ENCODE peak calls at places on chromosomes 12 and 14, in seven cellular contexts. One of them, this sample, is unnamed.

GRCh38 chr12:76890407-76891143 is 11.8 kb upstream of the CSRP2 start:
- DNase-seq in activated T-helper 1 cell treated with anti-CD3 and anti-CD28 coated beads, Interleukin-12 subunit alpha, Interleukin-12 subunit beta, Interleukin-2, Interleukin-4 antibody, amounts not matched to agents 30 ng/mL and 10 ng/mL and 1 ng/mL, durations not matched to agents 14 hours and 24 hours and 36 hours: no peak
- DNase-seq in naive thymus-derived CD8-positive, alpha-beta T cell: no peak
- DNase-seq in head of caudate nucleus: peak
- DNase-seq in activated naive CD4-positive, alpha-beta T cell: no peak
- DNase-seq in C1 segment of cervical spinal cord: no peak
- DNase-seq in AG04450: no peak
- DNase-seq in this sample: no peak

GRCh38 chr14:90140298-90140955 is 78.6 kb downstream of the KCNK13 start:
- DNase-seq in activated T-helper 1 cell treated with anti-CD3 and anti-CD28 coated beads, Interleukin-12 subunit alpha, Interleukin-12 subunit beta, Interleukin-2, Interleukin-4 antibody, amounts not matched to agents 30 ng/mL and 10 ng/mL and 1 ng/mL, durations not matched to agents 14 hours and 24 hours and 36 hours: no peak
- DNase-seq in naive thymus-derived CD8-positive, alpha-beta T cell: no peak
- DNase-seq in head of caudate nucleus: no peak
- DNase-seq in activated naive CD4-positive, alpha-beta T cell: no peak
- DNase-seq in C1 segment of cervical spinal cord: no peak
- DNase-seq in AG04450: no peak
- DNase-seq in this sample: no peak

GRCh38 chr12:105922670-105923102 is 216.1 kb downstream of the NUAK1 start:
- DNase-seq in activated T-helper 1 cell treated with anti-CD3 and anti-CD28 coated beads, Interleukin-12 subunit alpha, Interleukin-12 subunit beta, Interleukin-2, Interleukin-4 antibody, amounts not matched to agents 30 ng/mL and 10 ng/mL and 1 ng/mL, durations not matched to agents 14 hours and 24 hours and 36 hours: no peak
- DNase-seq in naive thymus-derived CD8-positive, alpha-beta T cell: no peak
- DNase-seq in head of caudate nucleus: no peak
- DNase-seq in activated naive CD4-positive, alpha-beta T cell: no peak
- DNase-seq in C1 segment of cervical spinal cord: no peak
- DNase-seq in AG04450: peak
- DNase-seq in this sample: no peak

GRCh38 chr14:78446807-78447206 is 276.6 kb downstream of the NRXN3 start:
- DNase-seq in activated T-helper 1 cell treated with anti-CD3 and anti-CD28 coated beads, Interleukin-12 subunit alpha, Interleukin-12 subunit beta, Interleukin-2, Interleukin-4 antibody, amounts not matched to agents 30 ng/mL and 10 ng/mL and 1 ng/mL, durations not matched to agents 14 hours and 24 hours and 36 hours: no peak
- DNase-seq in naive thymus-derived CD8-positive, alpha-beta T cell: no peak
- DNase-seq in head of caudate nucleus: no peak
- DNase-seq in activated naive CD4-positive, alpha-beta T cell: no peak
- DNase-seq in C1 segment of cervical spinal cord: no peak
- DNase-seq in AG04450: no peak
- DNase-seq in this sample: no peak

GRCh38 chr14:99468836-99469592 is 11.6 kb downstream of the SETD3 start:
- DNase-seq in activated T-helper 1 cell treated with anti-CD3 and anti-CD28 coated beads, Interleukin-12 subunit alpha, Interleukin-12 subunit beta, Interleukin-2, Interleukin-4 antibody, amounts not matched to agents 30 ng/mL and 10 ng/mL and 1 ng/mL, durations not matched to agents 14 hours and 24 hours and 36 hours: no peak
- DNase-seq in naive thymus-derived CD8-positive, alpha-beta T cell: no peak
- DNase-seq in head of caudate nucleus: no peak
- DNase-seq in activated naive CD4-positive, alpha-beta T cell: no peak
- DNase-seq in C1 segment of cervical spinal cord: no peak
- DNase-seq in AG04450: no peak
- DNase-seq in this sample: no peak

GRCh38 chr12:93773122-93773871 is 96.1 kb downstream of the CRADD start:
- DNase-seq in activated T-helper 1 cell treated with anti-CD3 and anti-CD28 coated beads, Interleukin-12 subunit alpha, Interleukin-12 subunit beta, Interleukin-2, Interleukin-4 antibody, amounts not matched to agents 30 ng/mL and 10 ng/mL and 1 ng/mL, durations not matched to agents 14 hours and 24 hours and 36 hours: no peak
- DNase-seq in naive thymus-derived CD8-positive, alpha-beta T cell: peak
- DNase-seq in head of caudate nucleus: no peak
- DNase-seq in activated naive CD4-positive, alpha-beta T cell: no peak
- DNase-seq in C1 segment of cervical spinal cord: no peak
- DNase-seq in AG04450: no peak
- DNase-seq in this sample: no peak

GRCh38 chr14:59428581-59429012 is 36.6 kb downstream of the GPR135 start:
- DNase-seq in activated T-helper 1 cell treated with anti-CD3 and anti-CD28 coated beads, Interleukin-12 subunit alpha, Interleukin-12 subunit beta, Interleukin-2, Interleukin-4 antibody, amounts not matched to agents 30 ng/mL and 10 ng/mL and 1 ng/mL, durations not matched to agents 14 hours and 24 hours and 36 hours: no peak
- DNase-seq in naive thymus-derived CD8-positive, alpha-beta T cell: no peak
- DNase-seq in head of caudate nucleus: no peak
- DNase-seq in activated naive CD4-positive, alpha-beta T cell: no peak
- DNase-seq in C1 segment of cervical spinal cord: no peak
- DNase-seq in AG04450: peak
- DNase-seq in this sample: no peak

GRCh38 chr14:24392327-24393098 is 6.3 kb upstream of the NYNRIN start:
- DNase-seq in activated T-helper 1 cell treated with anti-CD3 and anti-CD28 coated beads, Interleukin-12 subunit alpha, Interleukin-12 subunit beta, Interleukin-2, Interleukin-4 antibody, amounts not matched to agents 30 ng/mL and 10 ng/mL and 1 ng/mL, durations not matched to agents 14 hours and 24 hours and 36 hours: no peak
- DNase-seq in naive thymus-derived CD8-positive, alpha-beta T cell: no peak
- DNase-seq in head of caudate nucleus: no peak
- DNase-seq in activated naive CD4-positive, alpha-beta T cell: no peak
- DNase-seq in C1 segment of cervical spinal cord: no peak
- DNase-seq in AG04450: no peak
- DNase-seq in this sample: no peak

GRCh38 chr14:22814945-22815713 is at the start of gene SLC7A7:
- DNase-seq in activated T-helper 1 cell treated with anti-CD3 and anti-CD28 coated beads, Interleukin-12 subunit alpha, Interleukin-12 subunit beta, Interleukin-2, Interleukin-4 antibody, amounts not matched to agents 30 ng/mL and 10 ng/mL and 1 ng/mL, durations not matched to agents 14 hours and 24 hours and 36 hours: no peak
- DNase-seq in naive thymus-derived CD8-positive, alpha-beta T cell: no peak
- DNase-seq in head of caudate nucleus: no peak
- DNase-seq in activated naive CD4-positive, alpha-beta T cell: no peak
- DNase-seq in C1 segment of cervical spinal cord: no peak
- DNase-seq in AG04450: no peak
- DNase-seq in this sample: no peak

GRCh38 chr14:55255979-55256378 is 15.2 kb upstream of the FBXO34 start:
- DNase-seq in activated T-helper 1 cell treated with anti-CD3 and anti-CD28 coated beads, Interleukin-12 subunit alpha, Interleukin-12 subunit beta, Interleukin-2, Interleukin-4 antibody, amounts not matched to agents 30 ng/mL and 10 ng/mL and 1 ng/mL, durations not matched to agents 14 hours and 24 hours and 36 hours: no peak
- DNase-seq in naive thymus-derived CD8-positive, alpha-beta T cell: no peak
- DNase-seq in head of caudate nucleus: no peak
- DNase-seq in activated naive CD4-positive, alpha-beta T cell: no peak
- DNase-seq in C1 segment of cervical spinal cord: no peak
- DNase-seq in AG04450: no peak
- DNase-seq in this sample: no peak

GRCh38 chr12:14768823-14769405 is 34.4 kb downstream of the WBP11 start:
- DNase-seq in activated T-helper 1 cell treated with anti-CD3 and anti-CD28 coated beads, Interleukin-12 subunit alpha, Interleukin-12 subunit beta, Interleukin-2, Interleukin-4 antibody, amounts not matched to agents 30 ng/mL and 10 ng/mL and 1 ng/mL, durations not matched to agents 14 hours and 24 hours and 36 hours: peak
- DNase-seq in naive thymus-derived CD8-positive, alpha-beta T cell: peak
- DNase-seq in head of caudate nucleus: no peak
- DNase-seq in activated naive CD4-positive, alpha-beta T cell: no peak
- DNase-seq in C1 segment of cervical spinal cord: no peak
- DNase-seq in AG04450: no peak
- DNase-seq in this sample: peak

GRCh38 chr12:94140556-94140955 is 7.8 kb upstream of the PLXNC1 start:
- DNase-seq in activated T-helper 1 cell treated with anti-CD3 and anti-CD28 coated beads, Interleukin-12 subunit alpha, Interleukin-12 subunit beta, Interleukin-2, Interleukin-4 antibody, amounts not matched to agents 30 ng/mL and 10 ng/mL and 1 ng/mL, durations not matched to agents 14 hours and 24 hours and 36 hours: peak
- DNase-seq in naive thymus-derived CD8-positive, alpha-beta T cell: peak
- DNase-seq in head of caudate nucleus: no peak
- DNase-seq in activated naive CD4-positive, alpha-beta T cell: no peak
- DNase-seq in C1 segment of cervical spinal cord: no peak
- DNase-seq in AG04450: no peak
- DNase-seq in this sample: no peak

GRCh38 chr12:104877107-104877705 is 80.9 kb downstream of the SLC41A2 start:
- DNase-seq in activated T-helper 1 cell treated with anti-CD3 and anti-CD28 coated beads, Interleukin-12 subunit alpha, Interleukin-12 subunit beta, Interleukin-2, Interleukin-4 antibody, amounts not matched to agents 30 ng/mL and 10 ng/mL and 1 ng/mL, durations not matched to agents 14 hours and 24 hours and 36 hours: no peak
- DNase-seq in naive thymus-derived CD8-positive, alpha-beta T cell: peak
- DNase-seq in head of caudate nucleus: peak
- DNase-seq in activated naive CD4-positive, alpha-beta T cell: no peak
- DNase-seq in C1 segment of cervical spinal cord: no peak
- DNase-seq in AG04450: no peak
- DNase-seq in this sample: peak

GRCh38 chr12:57886590-57887363 is 40.2 kb upstream of the CTDSP2 start:
- DNase-seq in activated T-helper 1 cell treated with anti-CD3 and anti-CD28 coated beads, Interleukin-12 subunit alpha, Interleukin-12 subunit beta, Interleukin-2, Interleukin-4 antibody, amounts not matched to agents 30 ng/mL and 10 ng/mL and 1 ng/mL, durations not matched to agents 14 hours and 24 hours and 36 hours: no peak
- DNase-seq in naive thymus-derived CD8-positive, alpha-beta T cell: no peak
- DNase-seq in head of caudate nucleus: no peak
- DNase-seq in activated naive CD4-positive, alpha-beta T cell: no peak
- DNase-seq in C1 segment of cervical spinal cord: no peak
- DNase-seq in AG04450: no peak
- DNase-seq in this sample: no peak

GRCh38 chr12:114729731-114730130 is 45.8 kb upstream of the TBX3 start:
- DNase-seq in activated T-helper 1 cell treated with anti-CD3 and anti-CD28 coated beads, Interleukin-12 subunit alpha, Interleukin-12 subunit beta, Interleukin-2, Interleukin-4 antibody, amounts not matched to agents 30 ng/mL and 10 ng/mL and 1 ng/mL, durations not matched to agents 14 hours and 24 hours and 36 hours: no peak
- DNase-seq in naive thymus-derived CD8-positive, alpha-beta T cell: no peak
- DNase-seq in head of caudate nucleus: no peak
- DNase-seq in activated naive CD4-positive, alpha-beta T cell: no peak
- DNase-seq in C1 segment of cervical spinal cord: no peak
- DNase-seq in AG04450: no peak
- DNase-seq in this sample: no peak

GRCh38 chr14:64707661-64708060 is 3.4 kb downstream of the PLEKHG3 start:
- DNase-seq in activated T-helper 1 cell treated with anti-CD3 and anti-CD28 coated beads, Interleukin-12 subunit alpha, Interleukin-12 subunit beta, Interleukin-2, Interleukin-4 antibody, amounts not matched to agents 30 ng/mL and 10 ng/mL and 1 ng/mL, durations not matched to agents 14 hours and 24 hours and 36 hours: no peak
- DNase-seq in naive thymus-derived CD8-positive, alpha-beta T cell: no peak
- DNase-seq in head of caudate nucleus: no peak
- DNase-seq in activated naive CD4-positive, alpha-beta T cell: no peak
- DNase-seq in C1 segment of cervical spinal cord: no peak
- DNase-seq in AG04450: peak
- DNase-seq in this sample: no peak

GRCh38 chr14:95253039-95253620 is 66.6 kb downstream of the CLMN start:
- DNase-seq in activated T-helper 1 cell treated with anti-CD3 and anti-CD28 coated beads, Interleukin-12 subunit alpha, Interleukin-12 subunit beta, Interleukin-2, Interleukin-4 antibody, amounts not matched to agents 30 ng/mL and 10 ng/mL and 1 ng/mL, durations not matched to agents 14 hours and 24 hours and 36 hours: no peak
- DNase-seq in naive thymus-derived CD8-positive, alpha-beta T cell: no peak
- DNase-seq in head of caudate nucleus: no peak
- DNase-seq in activated naive CD4-positive, alpha-beta T cell: no peak
- DNase-seq in C1 segment of cervical spinal cord: no peak
- DNase-seq in AG04450: no peak
- DNase-seq in this sample: no peak

GRCh38 chr12:13210022-13210539 is 13.6 kb downstream of the EMP1 start:
- DNase-seq in activated T-helper 1 cell treated with anti-CD3 and anti-CD28 coated beads, Interleukin-12 subunit alpha, Interleukin-12 subunit beta, Interleukin-2, Interleukin-4 antibody, amounts not matched to agents 30 ng/mL and 10 ng/mL and 1 ng/mL, durations not matched to agents 14 hours and 24 hours and 36 hours: no peak
- DNase-seq in naive thymus-derived CD8-positive, alpha-beta T cell: no peak
- DNase-seq in head of caudate nucleus: no peak
- DNase-seq in activated naive CD4-positive, alpha-beta T cell: no peak
- DNase-seq in C1 segment of cervical spinal cord: no peak
- DNase-seq in AG04450: no peak
- DNase-seq in this sample: no peak

GRCh38 chr14:22232486-22232885 is 356.5 kb downstream of the DAD1 start:
- DNase-seq in activated T-helper 1 cell treated with anti-CD3 and anti-CD28 coated beads, Interleukin-12 subunit alpha, Interleukin-12 subunit beta, Interleukin-2, Interleukin-4 antibody, amounts not matched to agents 30 ng/mL and 10 ng/mL and 1 ng/mL, durations not matched to agents 14 hours and 24 hours and 36 hours: no peak
- DNase-seq in naive thymus-derived CD8-positive, alpha-beta T cell: no peak
- DNase-seq in head of caudate nucleus: no peak
- DNase-seq in activated naive CD4-positive, alpha-beta T cell: no peak
- DNase-seq in C1 segment of cervical spinal cord: no peak
- DNase-seq in AG04450: no peak
- DNase-seq in this sample: no peak

GRCh38 chr12:30806989-30807694 is 52.4 kb upstream of the CAPRIN2 start:
- DNase-seq in activated T-helper 1 cell treated with anti-CD3 and anti-CD28 coated beads, Interleukin-12 subunit alpha, Interleukin-12 subunit beta, Interleukin-2, Interleukin-4 antibody, amounts not matched to agents 30 ng/mL and 10 ng/mL and 1 ng/mL, durations not matched to agents 14 hours and 24 hours and 36 hours: peak
- DNase-seq in naive thymus-derived CD8-positive, alpha-beta T cell: peak
- DNase-seq in head of caudate nucleus: no peak
- DNase-seq in activated naive CD4-positive, alpha-beta T cell: no peak
- DNase-seq in C1 segment of cervical spinal cord: no peak
- DNase-seq in AG04450: no peak
- DNase-seq in this sample: peak

GRCh38 chr12:121248611-121249010 is 38.7 kb downstream of the P2RX4 start:
- DNase-seq in activated T-helper 1 cell treated with anti-CD3 and anti-CD28 coated beads, Interleukin-12 subunit alpha, Interleukin-12 subunit beta, Interleukin-2, Interleukin-4 antibody, amounts not matched to agents 30 ng/mL and 10 ng/mL and 1 ng/mL, durations not matched to agents 14 hours and 24 hours and 36 hours: no peak
- DNase-seq in naive thymus-derived CD8-positive, alpha-beta T cell: no peak
- DNase-seq in head of caudate nucleus: no peak
- DNase-seq in activated naive CD4-positive, alpha-beta T cell: no peak
- DNase-seq in C1 segment of cervical spinal cord: no peak
- DNase-seq in AG04450: no peak
- DNase-seq in this sample: no peak

GRCh38 chr12:104182144-104182543 is 33.4 kb upstream of the TXNRD1 start:
- DNase-seq in activated T-helper 1 cell treated with anti-CD3 and anti-CD28 coated beads, Interleukin-12 subunit alpha, Interleukin-12 subunit beta, Interleukin-2, Interleukin-4 antibody, amounts not matched to agents 30 ng/mL and 10 ng/mL and 1 ng/mL, durations not matched to agents 14 hours and 24 hours and 36 hours: no peak
- DNase-seq in naive thymus-derived CD8-positive, alpha-beta T cell: no peak
- DNase-seq in head of caudate nucleus: no peak
- DNase-seq in activated naive CD4-positive, alpha-beta T cell: no peak
- DNase-seq in C1 segment of cervical spinal cord: no peak
- DNase-seq in AG04450: peak
- DNase-seq in this sample: no peak

GRCh38 chr14:101992708-101993107 is 28.3 kb downstream of the DYNC1H1 start:
- DNase-seq in activated T-helper 1 cell treated with anti-CD3 and anti-CD28 coated beads, Interleukin-12 subunit alpha, Interleukin-12 subunit beta, Interleukin-2, Interleukin-4 antibody, amounts not matched to agents 30 ng/mL and 10 ng/mL and 1 ng/mL, durations not matched to agents 14 hours and 24 hours and 36 hours: no peak
- DNase-seq in naive thymus-derived CD8-positive, alpha-beta T cell: no peak
- DNase-seq in head of caudate nucleus: no peak
- DNase-seq in activated naive CD4-positive, alpha-beta T cell: no peak
- DNase-seq in C1 segment of cervical spinal cord: no peak
- DNase-seq in AG04450: no peak
- DNase-seq in this sample: peak

GRCh38 chr12:70619471-70620152 is 17.6 kb downstream of the PTPRB start:
- DNase-seq in activated T-helper 1 cell treated with anti-CD3 and anti-CD28 coated beads, Interleukin-12 subunit alpha, Interleukin-12 subunit beta, Interleukin-2, Interleukin-4 antibody, amounts not matched to agents 30 ng/mL and 10 ng/mL and 1 ng/mL, durations not matched to agents 14 hours and 24 hours and 36 hours: no peak
- DNase-seq in naive thymus-derived CD8-positive, alpha-beta T cell: no peak
- DNase-seq in head of caudate nucleus: no peak
- DNase-seq in activated naive CD4-positive, alpha-beta T cell: no peak
- DNase-seq in C1 segment of cervical spinal cord: no peak
- DNase-seq in AG04450: no peak
- DNase-seq in this sample: no peak

GRCh38 chr12:92942905-92943304 is 13.8 kb upstream of the EEA1 start:
- DNase-seq in activated T-helper 1 cell treated with anti-CD3 and anti-CD28 coated beads, Interleukin-12 subunit alpha, Interleukin-12 subunit beta, Interleukin-2, Interleukin-4 antibody, amounts not matched to agents 30 ng/mL and 10 ng/mL and 1 ng/mL, durations not matched to agents 14 hours and 24 hours and 36 hours: no peak
- DNase-seq in naive thymus-derived CD8-positive, alpha-beta T cell: no peak
- DNase-seq in head of caudate nucleus: no peak
- DNase-seq in activated naive CD4-positive, alpha-beta T cell: no peak
- DNase-seq in C1 segment of cervical spinal cord: no peak
- DNase-seq in AG04450: peak
- DNase-seq in this sample: no peak

GRCh38 chr14:68248481-68249255 is 429.1 kb downstream of the RAD51B start:
- DNase-seq in activated T-helper 1 cell treated with anti-CD3 and anti-CD28 coated beads, Interleukin-12 subunit alpha, Interleukin-12 subunit beta, Interleukin-2, Interleukin-4 antibody, amounts not matched to agents 30 ng/mL and 10 ng/mL and 1 ng/mL, durations not matched to agents 14 hours and 24 hours and 36 hours: no peak
- DNase-seq in naive thymus-derived CD8-positive, alpha-beta T cell: peak
- DNase-seq in head of caudate nucleus: no peak
- DNase-seq in activated naive CD4-positive, alpha-beta T cell: no peak
- DNase-seq in C1 segment of cervical spinal cord: no peak
- DNase-seq in AG04450: no peak
- DNase-seq in this sample: peak

GRCh38 chr12:81083018-81083417 is 5.1 kb downstream of the ACSS3 start:
- DNase-seq in activated T-helper 1 cell treated with anti-CD3 and anti-CD28 coated beads, Interleukin-12 subunit alpha, Interleukin-12 subunit beta, Interleukin-2, Interleukin-4 antibody, amounts not matched to agents 30 ng/mL and 10 ng/mL and 1 ng/mL, durations not matched to agents 14 hours and 24 hours and 36 hours: no peak
- DNase-seq in naive thymus-derived CD8-positive, alpha-beta T cell: no peak
- DNase-seq in head of caudate nucleus: no peak
- DNase-seq in activated naive CD4-positive, alpha-beta T cell: no peak
- DNase-seq in C1 segment of cervical spinal cord: no peak
- DNase-seq in AG04450: no peak
- DNase-seq in this sample: no peak

GRCh38 chr12:69534389-69534822 is 50.9 kb upstream of the CCT2 start:
- DNase-seq in activated T-helper 1 cell treated with anti-CD3 and anti-CD28 coated beads, Interleukin-12 subunit alpha, Interleukin-12 subunit beta, Interleukin-2, Interleukin-4 antibody, amounts not matched to agents 30 ng/mL and 10 ng/mL and 1 ng/mL, durations not matched to agents 14 hours and 24 hours and 36 hours: peak
- DNase-seq in naive thymus-derived CD8-positive, alpha-beta T cell: no peak
- DNase-seq in head of caudate nucleus: peak
- DNase-seq in activated naive CD4-positive, alpha-beta T cell: no peak
- DNase-seq in C1 segment of cervical spinal cord: peak
- DNase-seq in AG04450: peak
- DNase-seq in this sample: no peak

GRCh38 chr14:89284368-89285058 is 132.5 kb downstream of the FOXN3 start:
- DNase-seq in activated T-helper 1 cell treated with anti-CD3 and anti-CD28 coated beads, Interleukin-12 subunit alpha, Interleukin-12 subunit beta, Interleukin-2, Interleukin-4 antibody, amounts not matched to agents 30 ng/mL and 10 ng/mL and 1 ng/mL, durations not matched to agents 14 hours and 24 hours and 36 hours: no peak
- DNase-seq in naive thymus-derived CD8-positive, alpha-beta T cell: no peak
- DNase-seq in head of caudate nucleus: no peak
- DNase-seq in activated naive CD4-positive, alpha-beta T cell: no peak
- DNase-seq in C1 segment of cervical spinal cord: no peak
- DNase-seq in AG04450: no peak
- DNase-seq in this sample: no peak

GRCh38 chr14:20823859-20824258 is 21.2 kb upstream of the RNASE1 start:
- DNase-seq in activated T-helper 1 cell treated with anti-CD3 and anti-CD28 coated beads, Interleukin-12 subunit alpha, Interleukin-12 subunit beta, Interleukin-2, Interleukin-4 antibody, amounts not matched to agents 30 ng/mL and 10 ng/mL and 1 ng/mL, durations not matched to agents 14 hours and 24 hours and 36 hours: no peak
- DNase-seq in naive thymus-derived CD8-positive, alpha-beta T cell: no peak
- DNase-seq in head of caudate nucleus: no peak
- DNase-seq in activated naive CD4-positive, alpha-beta T cell: no peak
- DNase-seq in C1 segment of cervical spinal cord: no peak
- DNase-seq in AG04450: no peak
- DNase-seq in this sample: no peak

GRCh38 chr12:66683073-66683472 is 4.2 kb upstream of the GRIP1 start:
- DNase-seq in activated T-helper 1 cell treated with anti-CD3 and anti-CD28 coated beads, Interleukin-12 subunit alpha, Interleukin-12 subunit beta, Interleukin-2, Interleukin-4 antibody, amounts not matched to agents 30 ng/mL and 10 ng/mL and 1 ng/mL, durations not matched to agents 14 hours and 24 hours and 36 hours: no peak
- DNase-seq in naive thymus-derived CD8-positive, alpha-beta T cell: no peak
- DNase-seq in head of caudate nucleus: no peak
- DNase-seq in activated naive CD4-positive, alpha-beta T cell: no peak
- DNase-seq in C1 segment of cervical spinal cord: no peak
- DNase-seq in AG04450: no peak
- DNase-seq in this sample: no peak

GRCh38 chr12:108301346-108301745 is 37.8 kb downstream of the CMKLR1 start:
- DNase-seq in activated T-helper 1 cell treated with anti-CD3 and anti-CD28 coated beads, Interleukin-12 subunit alpha, Interleukin-12 subunit beta, Interleukin-2, Interleukin-4 antibody, amounts not matched to agents 30 ng/mL and 10 ng/mL and 1 ng/mL, durations not matched to agents 14 hours and 24 hours and 36 hours: no peak
- DNase-seq in naive thymus-derived CD8-positive, alpha-beta T cell: no peak
- DNase-seq in head of caudate nucleus: no peak
- DNase-seq in activated naive CD4-positive, alpha-beta T cell: no peak
- DNase-seq in C1 segment of cervical spinal cord: no peak
- DNase-seq in AG04450: no peak
- DNase-seq in this sample: no peak

GRCh38 chr14:104660597-104660996 is 28.8 kb upstream of the INF2 start:
- DNase-seq in activated T-helper 1 cell treated with anti-CD3 and anti-CD28 coated beads, Interleukin-12 subunit alpha, Interleukin-12 subunit beta, Interleukin-2, Interleukin-4 antibody, amounts not matched to agents 30 ng/mL and 10 ng/mL and 1 ng/mL, durations not matched to agents 14 hours and 24 hours and 36 hours: no peak
- DNase-seq in naive thymus-derived CD8-positive, alpha-beta T cell: no peak
- DNase-seq in head of caudate nucleus: no peak
- DNase-seq in activated naive CD4-positive, alpha-beta T cell: no peak
- DNase-seq in C1 segment of cervical spinal cord: no peak
- DNase-seq in AG04450: no peak
- DNase-seq in this sample: peak

GRCh38 chr14:94366146-94366887 is 22.1 kb downstream of the SERPINA1 start:
- DNase-seq in activated T-helper 1 cell treated with anti-CD3 and anti-CD28 coated beads, Interleukin-12 subunit alpha, Interleukin-12 subunit beta, Interleukin-2, Interleukin-4 antibody, amounts not matched to agents 30 ng/mL and 10 ng/mL and 1 ng/mL, durations not matched to agents 14 hours and 24 hours and 36 hours: no peak
- DNase-seq in naive thymus-derived CD8-positive, alpha-beta T cell: no peak
- DNase-seq in head of caudate nucleus: no peak
- DNase-seq in activated naive CD4-positive, alpha-beta T cell: no peak
- DNase-seq in C1 segment of cervical spinal cord: no peak
- DNase-seq in AG04450: no peak
- DNase-seq in this sample: no peak